ENCODE peak calls at places on chromosomes 13 and 19, in six cellular contexts. K is AG04449, L is fibroblast of the aortic adventitia, R is endothelial cell, Y is thoracic aorta, M is mesothelial cell of epicardium. Q is an unnamed sample.

GRCh38 chr13:39036212-39036611 is 1.7 kb downstream of the PROSER1 start:
- DNase-seq in L (peak), Y (no peak), K (no peak), R (no peak), M (no peak), Q (no peak)

GRCh38 chr13:28558567-28558966 is 63.6 kb upstream of the FLT1 start:
- DNase-seq in K (no peak), Y (no peak), L (no peak), R (no peak), M (no peak), Q (no peak)

GRCh38 chr19:8526345-8527062 is 12.5 kb upstream of the ZNF414 start:
- DNase-seq in L (peak), R (peak), Y (peak), M (peak), K (peak), Q (peak)

GRCh38 chr19:11052391-11052790 is 36.9 kb upstream of the LDLR start:
- DNase-seq in Y (no peak), R (no peak), K (no peak), L (no peak), M (no peak), Q (no peak)

GRCh38 chr13:91078093-91078679 is 269.3 kb upstream of the MIR17HG start:
- DNase-seq in L (no peak), K (no peak), Y (no peak), R (no peak), M (no peak), Q (no peak)

GRCh38 chr13:82749551-82749950 is 1132.7 kb downstream of the SLITRK1 start:
- DNase-seq in M (no peak), K (no peak), Y (no peak), L (no peak), R (no peak), Q (no peak)

GRCh38 chr19:291561-292280 is 518 bp upstream of the PLPP2 start:
- DNase-seq in R (no peak), Y (no peak), K (no peak), M (no peak), L (no peak), Q (no peak)

GRCh38 chr19:10419200-10419645 is 1.1 kb upstream of the PDE4A start:
- DNase-seq in L (no peak), R (no peak), K (no peak), M (no peak), Y (no peak), Q (no peak)

GRCh38 chr19:16429066-16429758 is 42.6 kb downstream of the EPS15L1 start:
- DNase-seq in M (no peak), L (no peak), Y (no peak), K (no peak), R (no peak), Q (no peak)

GRCh38 chr13:41974262-41974900 is 13.5 kb upstream of the VWA8 start:
- DNase-seq in R (no peak), L (no peak), Y (no peak), K (no peak), M (no peak), Q (no peak)

GRCh38 chr19:34244611-34245299 is 9.6 kb upstream of the GARRE1 start:
- DNase-seq in K (no peak), M (no peak), L (no peak), Y (no peak), R (no peak), Q (no peak)

GRCh38 chr13:111388851-111389500 is 68.5 kb downstream of the TEX29 start:
- DNase-seq in Y (no peak), K (no peak), M (no peak), L (no peak), R (no peak), Q (peak)

GRCh38 chr13:114235697-114236096 is 1.0 kb downstream of the CDC16 start:
- DNase-seq in R (no peak), L (no peak), M (no peak), Y (no peak), K (no peak), Q (no peak)

GRCh38 chr19:55467236-55468053 is 2.9 kb upstream of the C19orf85 start:
- DNase-seq in M (no peak), L (peak), K (no peak), Y (no peak), R (peak), Q (peak)

GRCh38 chr13:107216046-107216715 is 648.2 kb upstream of the ARGLU1 start:
- DNase-seq in M (no peak), K (no peak), Y (no peak), R (no peak), L (no peak), Q (no peak)

DNA sequence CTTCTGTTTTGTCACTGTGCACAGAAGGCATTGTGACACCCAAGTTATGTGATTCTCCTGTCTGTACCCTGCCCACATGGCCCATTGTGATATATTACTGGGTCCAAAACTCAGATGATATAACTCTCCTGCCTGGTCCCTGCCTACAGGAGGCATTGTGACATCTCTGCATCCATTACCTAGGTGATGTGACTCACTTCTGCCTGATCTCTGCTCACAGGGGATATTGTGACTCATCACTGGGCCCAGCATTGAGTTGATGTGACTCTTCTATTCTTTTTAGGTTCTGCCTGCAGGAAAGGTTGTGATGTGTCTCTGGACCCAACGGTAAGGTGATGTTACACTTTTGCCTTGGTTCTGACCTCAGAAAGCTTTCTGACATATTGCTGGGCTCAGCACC is 67.9 kb upstream of the ZNF724 start:
- DNase-seq in K (no peak), R (no peak), L (no peak), Y (no peak), M (no peak), Q (no peak)
- TF ChIP-seq CTCF in K (no peak), R (no peak), L (no peak), Y (no peak), M (no peak), Q (no peak)

DNA sequence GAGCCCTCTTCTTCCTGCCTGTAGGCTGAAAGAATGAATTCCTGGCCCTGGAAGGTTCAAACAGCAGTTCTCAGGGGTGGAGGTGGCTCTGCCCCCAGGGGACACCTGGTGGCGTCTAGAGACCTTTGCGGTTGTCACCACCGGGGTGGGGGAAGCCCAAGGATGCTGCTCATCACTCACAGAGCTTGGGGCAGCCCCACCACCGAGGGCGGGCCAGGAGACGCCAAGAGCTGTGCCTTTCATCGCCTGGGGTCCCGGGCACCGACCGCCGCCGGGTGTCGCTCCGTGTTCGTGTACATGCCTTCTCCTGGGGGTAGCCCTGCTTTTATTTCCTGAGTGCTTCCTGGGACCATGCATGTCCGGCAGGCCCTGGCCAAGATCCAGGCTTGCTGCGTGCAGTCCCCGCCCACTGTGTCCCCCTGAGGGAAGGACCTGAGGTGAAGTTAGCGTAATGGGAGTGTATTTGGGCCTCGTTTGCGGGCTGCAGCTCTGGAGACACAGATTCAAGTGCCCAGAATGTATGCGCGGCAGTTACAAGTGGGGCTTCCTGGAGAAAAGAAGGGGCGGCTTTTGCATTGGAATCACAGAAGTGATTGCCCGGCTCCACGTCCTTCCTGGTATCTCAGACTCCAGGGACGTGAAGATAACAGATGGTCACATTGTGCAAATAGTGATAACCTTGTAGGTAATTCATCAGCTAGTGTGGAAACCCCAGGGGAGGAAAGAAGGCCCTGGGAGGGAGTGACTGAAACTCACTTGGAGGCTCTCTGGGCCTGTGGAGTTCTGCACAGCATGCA is 7.8 kb downstream of the DOT1L start:
- DNase-seq in L (peak), M (no peak), K (no peak), R (peak), Y (no peak), Q (no peak)
- TF ChIP-seq CTCF in L (no peak), M (no peak), K (no peak), R (no peak), Y (no peak), Q (peak)

DNA sequence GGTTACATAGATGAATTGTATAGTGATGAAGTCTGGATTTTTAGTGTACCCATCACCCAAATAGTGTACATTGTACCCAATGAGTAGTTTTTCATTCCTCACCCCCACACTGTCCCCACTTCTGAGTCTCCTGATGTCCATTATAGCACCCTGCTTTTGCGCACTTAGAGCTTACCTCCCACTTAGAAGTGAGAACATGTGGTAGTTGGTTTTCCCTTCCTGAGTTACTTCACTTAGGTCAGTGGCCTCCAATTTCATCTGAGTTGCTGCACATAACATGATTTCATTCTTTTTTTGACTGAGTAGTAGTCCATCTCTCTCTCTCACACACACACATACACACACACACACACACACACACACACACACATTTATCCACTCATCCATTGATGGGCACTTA is 43.2 kb upstream of the ALOX5AP start:
- DNase-seq in K (no peak), L (no peak), M (no peak), R (no peak), Y (no peak), Q (no peak)
- TF ChIP-seq CTCF in K (no peak), L (no peak), M (no peak), R (no peak), Y (no peak), Q (no peak)

DNA sequence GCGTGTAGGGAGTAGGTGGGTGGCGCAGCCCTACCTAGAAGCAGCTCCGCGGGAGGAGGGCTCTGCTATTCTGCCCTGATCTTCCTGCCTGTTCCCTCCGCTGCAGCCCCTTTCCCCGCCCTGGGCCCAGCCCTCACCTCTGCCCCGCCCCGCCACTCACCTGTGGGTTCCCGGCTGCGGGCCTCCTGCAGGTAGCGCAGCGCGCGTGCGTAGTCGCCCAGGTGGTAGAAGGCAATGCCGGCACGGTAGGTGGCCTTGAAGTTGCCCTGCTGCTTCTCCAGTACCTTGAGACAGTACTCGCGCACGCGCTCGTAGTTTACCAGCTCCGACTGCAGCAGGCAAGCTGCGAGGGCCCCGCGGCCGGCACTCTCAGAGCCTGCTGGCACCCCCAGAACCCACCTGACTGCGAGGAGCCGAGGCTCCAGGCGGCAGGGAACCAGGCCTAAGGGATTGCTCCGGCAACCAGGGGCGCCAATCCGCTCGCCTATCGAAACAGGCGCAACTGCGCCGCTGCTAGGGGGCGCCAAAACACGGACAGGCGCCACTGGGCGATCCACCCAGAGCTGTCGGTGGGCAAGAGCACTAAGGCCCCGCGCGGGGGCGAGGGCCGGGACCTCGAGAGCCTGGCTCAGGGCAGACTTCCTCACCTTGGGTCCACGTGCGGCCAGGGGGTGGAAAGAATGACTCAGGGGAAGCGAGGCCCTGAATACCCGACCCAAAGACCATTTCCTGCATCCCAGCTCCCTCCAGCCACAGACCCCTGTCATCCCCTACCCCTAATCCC is 965 bp downstream of the TTC9B start:
- DNase-seq in M (no peak), L (no peak), R (peak), Y (no peak), K (no peak), Q (no peak)
- TF ChIP-seq CTCF in M (no peak), L (peak), R (peak), Y (no peak), K (peak), Q (peak)

GRCh38 chr19:1725100-1726064 is 27.9 kb upstream of the ONECUT3 start:
- DNase-seq in K (no peak), Y (no peak), L (peak), R (peak), M (peak), Q (peak)
- TF ChIP-seq CTCF in K (no peak), Y (no peak), L (peak), R (no peak), M (no peak), Q (no peak)

DNA sequence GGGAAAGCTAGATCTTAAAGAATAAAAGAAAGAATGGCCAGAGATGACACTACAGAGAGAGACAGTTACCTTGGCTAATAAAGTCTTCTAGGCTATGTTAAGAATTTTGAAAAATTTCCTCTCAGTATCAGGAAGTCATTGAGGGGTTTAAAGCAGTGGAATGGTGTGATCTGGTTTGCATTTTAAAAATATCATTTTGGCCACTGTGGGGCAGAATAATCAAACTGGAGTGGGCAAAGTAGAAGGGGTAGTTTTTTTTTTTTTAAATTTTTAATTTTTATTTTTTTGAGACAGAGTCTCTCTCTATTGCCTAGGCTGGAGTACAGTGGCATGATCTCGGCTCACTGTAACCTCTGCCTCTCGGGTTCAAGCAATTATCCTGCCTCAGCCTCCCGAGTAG is 4.4 kb upstream of the CNMD start:
- DNase-seq in K (no peak), L (no peak), Y (no peak), M (no peak), R (no peak), Q (no peak)
- TF ChIP-seq CTCF in K (no peak), L (no peak), Y (no peak), M (no peak), R (no peak), Q (peak)

Q was measured in type B pancreatic cell.